ENCODE peak calls at places on chromosomes 4 and X, in eight cellular contexts. X is SJSA1, Q is endodermal cell, C is hepatocyte, A is endothelial cell of umbilical vein, D is tibial nerve, Z is heart left ventricle, S is ovary. O is an unnamed sample.

GRCh38 chrX:44422631-44423030 is 79.2 kb upstream of the EFHC2 start:
- DNase-seq in C (no peak), A (no peak), X (no peak), D (no peak), Q (no peak), S (no peak), Z (no peak), O (no peak)

GRCh38 chr4:128859887-128860774 is 50.6 kb downstream of the JADE1 start:
- DNase-seq in C (peak; percentile 23), X (no peak), Q (no peak), D (no peak), A (peak; percentile 17), S (no peak), Z (no peak), O (no peak)

GRCh38 chrX:94576367-94577004 is 902.5 kb downstream of the FAM133A start:
- DNase-seq in Z (no peak), D (no peak), X (no peak), S (no peak), Q (no peak), C (no peak), A (no peak), O (no peak)

GRCh38 chr4:99834569-99834968 is 17.9 kb downstream of the DAPP1 start:
- DNase-seq in X (no peak), A (no peak), D (no peak), Z (no peak), Q (no peak), C (no peak), S (no peak), O (no peak)

GRCh38 chrX:40922307-40922706 is 162.9 kb upstream of the USP9X start:
- DNase-seq in A (peak; percentile 76), C (peak; percentile 61), Z (no peak), X (no peak), S (no peak), Q (peak; percentile 83), D (no peak), O (no peak)

GRCh38 chr4:44493924-44494323 is 45.3 kb upstream of the KCTD8 start:
- DNase-seq in S (no peak), X (peak; percentile 4), D (no peak), Z (no peak), Q (peak; percentile 59), C (peak; percentile 49), A (peak; percentile 9), O (no peak)

GRCh38 chr4:113397114-113397701 is 347.8 kb downstream of the ANK2 start:
- DNase-seq in Z (peak; percentile 26), D (no peak), Q (no peak), A (peak; percentile 73), C (peak; percentile 36), S (no peak), X (peak; percentile 42), O (no peak)

GRCh38 chr4:152394786-152395185 is 141.1 kb downstream of the FBXW7 start:
- DNase-seq in Q (no peak), C (no peak), S (no peak), D (no peak), Z (no peak), A (no peak), X (no peak), O (no peak)

GRCh38 chrX:2577844-2578444 is 77.2 kb upstream of the DHRSX start:
- DNase-seq in C (no peak), Z (no peak), X (no peak), Q (no peak), S (no peak), A (no peak), D (no peak), O (no peak)

GRCh38 chrX:131441033-131441432 is 102.8 kb upstream of the OR13H1 start:
- DNase-seq in X (no peak), Q (no peak), D (no peak), C (peak; percentile 8), A (no peak), S (no peak), Z (no peak), O (no peak)

GRCh38 chr4:145716200-145716599 is 36.3 kb downstream of the C4orf51 start:
- DNase-seq in X (no peak), D (no peak), C (no peak), Q (no peak), S (no peak), A (no peak), Z (no peak), O (no peak)

GRCh38 chr4:40228497-40229365 is 31.9 kb downstream of the RHOH start:
- DNase-seq in C (no peak), X (no peak), Q (peak; percentile 82), S (no peak), D (no peak), Z (no peak), A (no peak), O (peak; percentile 23)

GRCh38 chr4:79882806-79883205 is 190.2 kb downstream of the ANTXR2 start:
- DNase-seq in A (no peak), D (no peak), X (no peak), C (no peak), Q (no peak), S (no peak), Z (no peak), O (no peak)

GRCh38 chrX:15142084-15142715 is 127.7 kb downstream of the ASB9 start:
- DNase-seq in X (no peak), Z (no peak), D (no peak), C (peak; percentile 11), S (no peak), A (no peak), Q (no peak), O (peak; percentile 2)

GRCh38 chr4:150261571-150261970 is 183.3 kb downstream of the DCLK2 start:
- DNase-seq in A (no peak), Z (no peak), Q (no peak), X (no peak), D (no peak), S (no peak), C (no peak), O (no peak)

DNA sequence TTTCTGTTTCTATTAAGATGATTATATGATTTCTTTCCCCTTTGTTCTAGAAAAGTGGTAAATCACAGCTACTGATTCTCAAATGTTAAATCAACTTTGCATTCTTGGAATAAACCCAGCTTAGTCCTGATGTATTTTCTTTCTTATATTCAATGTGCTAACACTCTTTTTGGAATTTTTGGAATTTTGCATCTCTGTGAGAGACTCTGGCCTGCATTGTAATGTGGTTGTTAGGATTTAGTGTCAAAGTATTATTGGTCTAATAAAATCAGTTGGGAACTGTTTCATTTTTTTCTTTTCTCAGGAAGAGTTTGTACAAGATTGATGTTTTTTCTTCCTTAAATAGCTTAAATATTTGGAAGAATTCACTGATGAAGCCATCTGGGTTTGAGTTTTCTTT is 109.6 kb downstream of the KIT start:
- DNase-seq in Z (no peak), C (no peak), Q (no peak), X (no peak), D (no peak), A (no peak), S (no peak), O (no peak)
- H3K4me1 ChIP-seq in Z (no peaks in the 10 kb centered on the region), C (no peaks in the 10 kb centered on the region), Q (no peaks in the 10 kb centered on the region), X (no peaks in the 10 kb centered on the region), D (no peaks in the 10 kb centered on the region), A (no peaks in the 10 kb centered on the region), S (no peaks in the 10 kb centered on the region), O (no peaks in the 10 kb centered on the region)

DNA sequence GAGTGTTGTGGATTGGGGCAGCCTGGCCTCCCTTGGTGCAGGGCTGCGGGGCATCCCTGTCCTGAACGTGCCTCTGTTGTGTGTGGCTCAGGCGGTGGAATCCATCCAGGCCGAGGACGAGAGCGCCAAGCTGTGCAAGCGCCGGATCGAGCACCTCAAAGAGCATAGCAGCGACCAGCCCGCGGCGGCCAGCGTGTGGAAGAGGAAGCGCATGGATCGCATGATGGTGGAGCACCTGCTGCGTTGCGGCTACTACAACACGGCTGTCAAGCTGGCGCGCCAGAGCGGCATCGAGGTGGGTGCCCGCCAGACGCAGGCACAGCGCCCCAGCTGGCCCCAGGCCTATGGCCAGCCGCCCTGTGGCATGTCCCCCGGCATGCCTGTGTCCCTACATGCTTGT is 25.6 kb downstream of the MAEA start:
- DNase-seq in D (no peak), C (no peak), X (no peak), A (no peak), Z (no peak), Q (no peak), S (no peak), O (no peak)
- H3K36me3 ChIP-seq in D (peaks cover 31% of the 10 kb centered on the region), C (no peaks in the 10 kb centered on the region), X (peaks cover 32% of the 10 kb centered on the region), A (peaks cover 13% of the 10 kb centered on the region), Z (peaks cover 76% of the 10 kb centered on the region), Q (peaks cover 72% of the 10 kb centered on the region), S (peaks cover 3% of the 10 kb centered on the region), O (peaks cover 13% of the 10 kb centered on the region)

GRCh38 chr4:3369781-3370660 is 71.7 kb upstream of the HGFAC start:
- DNase-seq in X (peak; percentile 86), S (no peak), C (peak; percentile 55), Q (peak; percentile 82), Z (peak; percentile 74), A (peak; percentile 83), D (no peak), O (peak; percentile 67)

GRCh38 chr4:3368334-3368733 is 73.4 kb upstream of the HGFAC start:
- DNase-seq in S (no peak), A (no peak), C (no peak), X (no peak), D (no peak), Z (no peak), Q (no peak), O (no peak)

GRCh38 chr4:3371038-3371437 is 70.7 kb upstream of the HGFAC start:
- DNase-seq in Z (no peak), Q (peak; percentile 63), D (no peak), S (no peak), C (peak; percentile 20), A (peak; percentile 38), X (no peak), O (no peak)

GRCh38 chr4:3367866-3368265 is 73.9 kb upstream of the HGFAC start:
- DNase-seq in S (no peak), Q (no peak), D (no peak), A (no peak), Z (no peak), C (no peak), X (no peak), O (no peak)

DNA sequence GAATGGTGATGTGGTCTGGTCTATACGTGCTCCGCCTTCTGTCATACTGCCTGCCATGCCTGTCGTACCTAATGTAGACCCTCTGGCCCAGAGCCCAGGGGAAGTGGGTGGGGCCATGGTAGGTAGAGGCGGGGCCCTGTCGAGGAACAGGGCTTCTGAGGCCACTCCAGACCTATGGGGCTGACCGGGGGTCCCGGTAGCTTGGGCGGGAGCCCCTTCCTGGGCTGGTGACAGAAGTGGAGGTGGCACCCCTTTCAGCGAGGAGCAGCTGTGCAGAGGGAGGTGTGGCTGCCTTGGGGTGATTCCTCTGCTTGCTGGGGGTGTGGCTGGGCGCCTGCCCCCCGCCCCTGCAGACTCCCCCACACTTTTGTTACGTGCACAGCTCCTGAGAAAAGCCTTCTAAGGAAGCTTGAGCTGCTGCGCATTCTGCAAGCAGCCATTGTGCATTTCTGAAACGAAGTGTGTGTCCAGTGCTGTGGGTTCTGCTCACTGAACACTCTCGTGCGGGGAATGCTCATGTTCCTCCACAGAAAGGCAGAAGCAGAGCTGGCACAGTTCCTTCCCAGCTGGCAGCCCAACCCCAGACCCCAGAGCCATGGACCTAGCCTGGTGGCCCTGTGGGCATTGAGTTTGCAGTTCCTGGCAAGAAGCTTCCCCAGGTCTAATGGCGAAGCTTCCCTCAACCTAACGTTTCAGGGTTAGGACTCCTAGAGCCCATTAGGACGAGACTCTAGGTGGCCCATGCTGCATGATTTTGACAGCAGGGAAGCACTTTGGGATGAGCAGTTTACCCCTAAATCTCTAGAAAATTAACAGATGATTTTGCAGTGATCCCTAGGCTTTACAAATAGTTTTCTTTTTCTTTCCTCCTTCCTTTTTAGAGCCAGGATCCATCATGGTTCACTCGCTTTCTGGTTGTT is 72.7 kb upstream of the HGFAC start:
- DNase-seq in D (no peak), S (no peak), Z (no peak), Q (no peak), C (no peak), A (peak; percentile 24), X (no peak), O (no peak)
- H3K27ac ChIP-seq in D (peak overlapping the region; percentile 49), S (no peak overlapping the region), Z (peak overlapping the region; percentile 8), Q (peak overlapping the region; percentile 57), C (no peak overlapping the region), A (peak overlapping the region; percentile 72), X (peak overlapping the region; percentile 91), O (peak overlapping the region; percentile 19)

GRCh38 chrX:71107762-71108360 is 1.3 kb upstream of the CXorf65 start:
- DNase-seq in S (no peak), X (no peak), D (no peak), C (no peak), A (no peak), Z (peak; percentile 8), Q (no peak), O (peak; percentile 38)
- H3K4me1 ChIP-seq in S (no peaks in the 10 kb centered on the region), X (no peaks in the 10 kb centered on the region), D (peaks cover 17% of the 10 kb centered on the region), C (peaks cover 24% of the 10 kb centered on the region), A (no peaks in the 10 kb centered on the region), Z (peaks cover 8% of the 10 kb centered on the region), Q (peaks cover 4% of the 10 kb centered on the region), O (peaks cover 59% of the 10 kb centered on the region)